ENCODE peak calls at places on chromosomes 12 and 14, in six cellular contexts. J is erythroblast, T is stomach, M is lower lobe of right lung, U is lung microvascular endothelial cell, P is heart left ventricle. K is an unnamed sample.

GRCh38 chr14:63960926-63961567 is 108.2 kb downstream of the SYNE2 start:
- DNase-seq in J (no peak), T (no peak), M (no peak), U (no peak), P (no peak), K (no peak)

GRCh38 chr14:89330236-89331002 is 86.6 kb downstream of the FOXN3 start:
- DNase-seq in J (no peak), T (no peak), M (no peak), U (no peak), P (peak; percentile 53), K (no peak)

GRCh38 chr12:92898755-92899154 is 30.3 kb downstream of the EEA1 start:
- DNase-seq in J (no peak), T (no peak), M (no peak), U (peak; percentile 16), P (no peak), K (no peak)

GRCh38 chr12:93847517-93848452 is 170.6 kb downstream of the CRADD start:
- DNase-seq in J (no peak), T (no peak), M (no peak), U (no peak), P (no peak), K (no peak)

GRCh38 chr12:52585951-52586350 is 12.3 kb upstream of the KRT74 start:
- DNase-seq in J (peak; percentile 24), T (no peak), M (no peak), U (no peak), P (no peak), K (peak; percentile 45)

GRCh38 chr12:84862190-84862589 is 50.4 kb downstream of the SLC6A15 start:
- DNase-seq in J (no peak), T (no peak), M (no peak), U (no peak), P (no peak), K (no peak)

GRCh38 chr12:119749666-119750065 is 81.7 kb downstream of the PRKAB1 start:
- DNase-seq in J (no peak), T (no peak), M (no peak), U (no peak), P (no peak), K (no peak)

GRCh38 chr12:124046206-124046740 is 73.3 kb downstream of the ZNF664 start:
- DNase-seq in J (no peak), T (no peak), M (no peak), U (no peak), P (no peak), K (no peak)

GRCh38 chr14:104688755-104689619 is at the start of gene INF2:
- DNase-seq in J (peak; percentile 67), T (peak; percentile 72), M (peak; percentile 75), U (peak; percentile 57), P (peak; percentile 71), K (peak; percentile 23)

GRCh38 chr14:99436247-99437180 is 44.1 kb downstream of the SETD3 start:
- DNase-seq in J (no peak), T (no peak), M (no peak), U (peak; percentile 59), P (no peak), K (no peak)

GRCh38 chr14:40362856-40363255 is 930.6 kb upstream of the FBXO33 start:
- DNase-seq in J (no peak), T (no peak), M (no peak), U (no peak), P (no peak), K (no peak)

GRCh38 chr14:91219505-91220389 is 24.8 kb downstream of the GPR68 start:
- DNase-seq in J (no peak), T (peak; percentile 33), M (peak; percentile 85), U (no peak), P (peak; percentile 45), K (no peak)

GRCh38 chr14:78425782-78426181 is 255.6 kb downstream of the NRXN3 start:
- DNase-seq in J (no peak), T (no peak), M (peak; percentile 53), U (no peak), P (no peak), K (no peak)

GRCh38 chr12:57616383-57617101 is 5.3 kb downstream of the ARHGEF25 start:
- DNase-seq in J (no peak), T (no peak), M (no peak), U (no peak), P (no peak), K (no peak)

GRCh38 chr12:64900540-64900939 is 76.1 kb downstream of the TBC1D30 start:
- DNase-seq in J (no peak), T (no peak), M (no peak), U (peak; percentile 71), P (no peak), K (no peak)

GRCh38 chr12:25283006-25283405 is 32.3 kb upstream of the KRAS start:
- DNase-seq in J (no peak), T (no peak), M (no peak), U (no peak), P (no peak), K (no peak)

GRCh38 chr14:100076133-100076532 is 10.9 kb downstream of the EVL start:
- DNase-seq in J (peak; percentile 61), T (no peak), M (peak; percentile 71), U (peak; percentile 20), P (no peak), K (no peak)

GRCh38 chr12:120783197-120783596 is 57.6 kb downstream of the ACADS start:
- DNase-seq in J (no peak), T (no peak), M (no peak), U (peak; percentile 97), P (no peak), K (no peak)

GRCh38 chr14:60106341-60106740 is 14.6 kb downstream of the PCNX4 start:
- DNase-seq in J (no peak), T (no peak), M (no peak), U (peak; percentile 12), P (no peak), K (no peak)

GRCh38 chr14:92945959-92946846 is 23.3 kb downstream of the CHGA start:
- DNase-seq in J (no peak), T (peak; percentile 91), M (peak; percentile 78), U (peak; percentile 70), P (peak; percentile 71), K (no peak)

GRCh38 chr14:99604766-99605298 is 825 bp upstream of the CCDC85C start:
- DNase-seq in J (peak; percentile 35), T (no peak), M (no peak), U (peak; percentile 50), P (no peak), K (no peak)

GRCh38 chr12:12645485-12645884 is 33.8 kb downstream of the CREBL2 start:
- DNase-seq in J (peak; percentile 66), T (no peak), M (no peak), U (peak; percentile 50), P (no peak), K (peak; percentile 32)

GRCh38 chr14:22178330-22178981 is 410.6 kb downstream of the DAD1 start:
- DNase-seq in J (no peak), T (no peak), M (no peak), U (no peak), P (no peak), K (no peak)

GRCh38 chr12:3972576-3972975 is 99.4 kb upstream of the PARP11 start:
- DNase-seq in J (no peak), T (no peak), M (no peak), U (no peak), P (no peak), K (no peak)

GRCh38 chr14:103581206-103581605 is 18.4 kb downstream of the COA8 start:
- DNase-seq in J (no peak), T (no peak), M (no peak), U (no peak), P (no peak), K (no peak)

GRCh38 chr14:22848391-22849164 is 12.2 kb downstream of the MMP14 start:
- DNase-seq in J (no peak), T (peak; percentile 44), M (peak; percentile 58), U (peak; percentile 82), P (peak; percentile 74), K (no peak)

GRCh38 chr14:103142903-103143302 is 19.6 kb downstream of the TNFAIP2 start:
- DNase-seq in J (no peak), T (no peak), M (no peak), U (no peak), P (no peak), K (no peak)

GRCh38 chr14:75562048-75562447 is 16.4 kb upstream of the FLVCR2 start:
- DNase-seq in J (no peak), T (no peak), M (no peak), U (no peak), P (no peak), K (no peak)

GRCh38 chr12:40336573-40337199 is 111.9 kb downstream of the LRRK2 start:
- DNase-seq in J (no peak), T (no peak), M (no peak), U (peak; percentile 31), P (no peak), K (no peak)

GRCh38 chr12:77049767-77050353 is 15.5 kb downstream of the E2F7 start:
- DNase-seq in J (peak; percentile 72), T (no peak), M (no peak), U (peak; percentile 89), P (no peak), K (no peak)

K was measured in effector CD4-positive, alpha-beta T cell.